ENCODE peak calls at places on chromosomes 16 and 17, in six cellular contexts. F is WERI-Rb-1, D is lower leg skin, R is cardiac fibroblast, X is astrocyte of the cerebellum, Y is cardiac muscle cell. T is an unnamed sample.
A peak's percentile ranks its signal among the peaks of the same experiment; 100 is the strongest.

GRCh38 chr17:74981979-74982662 is 5.3 kb upstream of the CDR2L start:
- DNase-seq in X (no peak), D (peak; percentile 94), F (peak; percentile 97), Y (peak; percentile 90), R (peak; percentile 67), T (no peak)

GRCh38 chr17:35799942-35800341 is 4.5 kb upstream of the MMP28 start:
- DNase-seq in D (no peak), R (no peak), F (no peak), Y (no peak), X (no peak), T (no peak)

GRCh38 chr16:67954421-67955196 is 10.7 kb upstream of the LCAT start:
- DNase-seq in Y (no peak), X (no peak), D (no peak), R (no peak), F (no peak), T (no peak)

GRCh38 chr17:37608369-37609169 is 649 bp downstream of the SYNRG start:
- DNase-seq in R (peak; percentile 40), Y (peak; percentile 85), X (no peak), D (no peak), F (peak; percentile 58), T (no peak)

GRCh38 chr17:35073991-35074627 is 10.6 kb upstream of the RFFL start:
- DNase-seq in X (no peak), F (no peak), D (no peak), R (no peak), Y (no peak), T (no peak)

GRCh38 chr16:49644143-49644460 is 211.8 kb downstream of the ZNF423 start:
- DNase-seq in X (peak; percentile 16), F (peak; percentile 14), D (no peak), R (peak; percentile 73), Y (no peak), T (no peak)

GRCh38 chr16:86772671-86773338 is 194.5 kb downstream of the FOXL1 start:
- DNase-seq in F (no peak), X (peak; percentile 79), Y (no peak), D (no peak), R (peak; percentile 80), T (peak; percentile 47)

GRCh38 chr16:21684199-21684598 is 20.4 kb downstream of the OTOA start:
- DNase-seq in Y (no peak), R (peak; percentile 13), F (peak; percentile 21), D (no peak), X (no peak), T (no peak)

GRCh38 chr16:86355951-86356350 is 154.4 kb upstream of the FOXF1 start:
- DNase-seq in Y (no peak), F (no peak), X (no peak), D (no peak), R (no peak), T (no peak)

GRCh38 chr17:82935944-82936767 is 96.3 kb upstream of the ZNF750 start:
- DNase-seq in R (no peak), F (no peak), X (no peak), D (peak; percentile 64), Y (no peak), T (no peak)

GRCh38 chr17:73719588-73720071 is 75.4 kb upstream of the SDK2 start:
- DNase-seq in X (no peak), D (no peak), F (no peak), Y (peak; percentile 79), R (no peak), T (no peak)

GRCh38 chr16:67517661-67518423 is 10.8 kb upstream of the RIPOR1 start:
- DNase-seq in Y (no peak), D (no peak), F (no peak), X (no peak), R (no peak), T (no peak)

GRCh38 chr17:71337903-71338302 is 782.9 kb upstream of the SOX9 start:
- DNase-seq in Y (no peak), D (no peak), R (peak; percentile 8), F (no peak), X (no peak), T (no peak)

GRCh38 chr16:48126801-48127644 is 28.8 kb downstream of the ABCC12 start:
- DNase-seq in D (no peak), Y (peak; percentile 5), X (peak; percentile 93), R (peak; percentile 88), F (no peak), T (peak; percentile 99)

GRCh38 chr17:78172284-78173024 is 4.1 kb downstream of the SYNGR2 start:
- DNase-seq in R (no peak), X (no peak), D (peak; percentile 94), Y (peak; percentile 87), F (no peak), T (no peak)

GRCh38 chr17:29292071-29292991 is 1.6 kb downstream of the NUFIP2 start:
- DNase-seq in X (peak; percentile 28), R (peak; percentile 50), Y (peak; percentile 55), F (peak; percentile 48), D (peak; percentile 96), T (no peak)

GRCh38 chr16:55273959-55274358 is 50.0 kb upstream of the IRX6 start:
- DNase-seq in X (no peak), F (no peak), D (peak; percentile 50), R (no peak), Y (no peak), T (no peak)

GRCh38 chr17:15886221-15886620 is 58.7 kb upstream of the ADORA2B start:
- DNase-seq in Y (no peak), X (no peak), F (no peak), R (no peak), D (no peak), T (no peak)

GRCh38 chr17:38333635-38334295 is 10.0 kb downstream of the GPR179 start:
- DNase-seq in R (no peak), F (peak; percentile 82), D (no peak), Y (peak; percentile 75), X (no peak), T (no peak)

GRCh38 chr16:82031116-82032084 is 3.7 kb upstream of the HSD17B2 start:
- DNase-seq in Y (peak; percentile 49), D (no peak), R (peak; percentile 71), X (peak; percentile 81), F (peak; percentile 15), T (peak; percentile 16)

GRCh38 chr16:22372882-22373661 is 1.3 kb downstream of the CDR2 start:
- DNase-seq in Y (no peak), D (no peak), R (peak; percentile 18), X (no peak), F (no peak), T (no peak)

GRCh38 chr17:78857266-78857665 is 16.7 kb upstream of the USP36 start:
- DNase-seq in X (no peak), F (peak; percentile 99), Y (no peak), D (no peak), R (no peak), T (no peak)

GRCh38 chr17:58658804-58659713 is 32.8 kb downstream of the TEX14 start:
- DNase-seq in Y (peak; percentile 93), R (peak; percentile 98), X (peak; percentile 98), F (peak; percentile 96), D (peak; percentile 93), T (peak; percentile 99)
- H3K4me3 ChIP-seq in Y (peak overlapping the region; percentile 30), R (peak overlapping the region; percentile 23), X (peak overlapping the region; percentile 41), F (peak overlapping the region; percentile 48), D (no peak overlapping the region), T (peak overlapping the region; percentile 44)

GRCh38 chr17:47898246-47898645 is 2.2 kb downstream of the SP2 start:
- DNase-seq in Y (no peak), R (no peak), D (no peak), X (no peak), F (no peak), T (no peak)

GRCh38 chr17:47895856-47896671 is at the start of gene SP2:
- DNase-seq in R (peak; percentile 100), X (peak; percentile 100), F (peak; percentile 100), D (peak; percentile 100), Y (peak; percentile 99), T (peak; percentile 100)

GRCh38 chr17:47896672-47897490 is 845 bp downstream of the SP2 start:
- DNase-seq in F (no peak), D (no peak), Y (no peak), R (no peak), X (no peak), T (no peak)

GRCh38 chr17:47899643-47900042 is 3.6 kb downstream of the SP2 start:
- DNase-seq in D (no peak), F (no peak), X (no peak), Y (no peak), R (no peak), T (no peak)

GRCh38 chr17:47897561-47897960 is 1.5 kb downstream of the SP2 start:
- DNase-seq in F (no peak), D (no peak), X (no peak), R (no peak), Y (no peak), T (no peak)
- H3K4me3 ChIP-seq in F (no peak overlapping the region), D (no peak overlapping the region), X (peak overlapping the region; percentile 95), R (no peak overlapping the region), Y (peak overlapping the region; percentile 78), T (peak overlapping the region; percentile 90)

DNA sequence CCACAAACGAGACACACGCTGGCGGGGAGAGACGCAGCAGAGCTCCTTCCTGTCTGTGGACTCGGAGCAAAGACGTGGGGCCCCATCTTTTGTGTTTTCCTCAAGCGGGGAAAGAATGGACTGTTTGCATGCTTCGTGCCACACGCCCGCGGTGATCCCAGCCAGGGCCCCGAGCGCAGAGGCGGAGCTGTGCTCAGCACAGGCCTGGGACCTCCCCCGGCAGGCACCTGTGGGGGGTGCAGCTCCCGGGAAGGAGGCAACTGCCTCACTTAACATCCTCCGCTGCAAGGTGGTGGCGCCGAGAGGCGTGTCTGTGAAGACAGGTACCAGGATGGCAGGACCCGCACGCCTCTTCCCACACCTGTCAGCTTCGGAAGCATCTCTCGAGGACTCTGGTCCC is 19.2 kb downstream of the TRARG1 start:
- DNase-seq in X (no peak), F (peak; percentile 36), Y (peak; percentile 40), R (no peak), D (no peak), T (no peak)
- H3K4me3 ChIP-seq in X (no peak overlapping the region), F (no peak overlapping the region), Y (no peak overlapping the region), R (no peak overlapping the region), D (no peak overlapping the region), T (no peak overlapping the region)

DNA sequence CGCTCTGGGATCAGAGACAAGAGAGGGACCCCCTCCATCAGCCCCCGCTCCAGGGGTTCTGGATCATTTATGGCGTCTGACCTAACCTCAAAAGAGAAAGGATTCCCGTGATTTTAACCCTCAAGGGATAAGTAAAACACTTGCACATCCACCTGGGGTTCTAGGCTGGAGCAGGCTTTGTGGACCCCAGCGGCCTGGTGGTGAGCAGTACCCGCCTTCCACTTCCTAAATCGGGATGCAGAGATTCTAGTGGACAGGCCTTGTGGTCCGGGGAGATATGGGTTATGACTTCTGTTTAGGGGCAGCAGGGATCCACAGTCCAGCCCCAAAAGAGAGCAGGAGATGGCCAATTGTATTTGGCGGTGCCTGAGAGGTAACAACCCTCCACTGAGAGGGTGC is 684 bp upstream of the PITPNM3 start:
- DNase-seq in X (no peak), Y (no peak), R (no peak), D (no peak), F (no peak), T (no peak)
- H3K4me3 ChIP-seq in X (no peak overlapping the region), Y (peak overlapping the region; percentile 39), R (peak overlapping the region; percentile 11), D (no peak overlapping the region), F (peak overlapping the region; percentile 47), T (no peak overlapping the region)

T was measured in skeletal muscle cell.